ENCODE peak calls at places on chromosomes 2 and 18, in nine cellular contexts. N is fibroblast of mammary gland, G is fibroblast of pulmonary artery, A is A549, T is upper lobe of right lung, O is HFF-Myc, I is astrocyte of the spinal cord, W is left ventricle myocardium inferior, F is right lobe of liver. J is an unnamed sample.

GRCh38 chr2:229654437-229654836 is 59.9 kb downstream of the DNER start:
- DNase-seq in N (no peak), G (no peak), A (no peak), T (no peak), O (no peak), I (no peak), W (no peak), F (no peak), J (no peak)

GRCh38 chr18:25985999-25986398 is 104.4 kb downstream of the SS18 start:
- DNase-seq in N (no peak), G (no peak), A (no peak), T (no peak), O (no peak), I (no peak), W (no peak), F (no peak), J (no peak)

GRCh38 chr2:141906673-141907072 is 224.1 kb downstream of the LRP1B start:
- DNase-seq in N (no peak), G (no peak), A (no peak), T (no peak), O (no peak), I (no peak), W (no peak), F (no peak), J (no peak)

GRCh38 chr2:210660751-210661150 is 104.4 kb downstream of the CPS1 start:
- DNase-seq in N (no peak), G (no peak), A (no peak), T (no peak), O (no peak), I (no peak), W (no peak), F (no peak), J (no peak)

GRCh38 chr2:237085261-237086221 is at the start of gene COPS8:
- DNase-seq in N (peak), G (peak), A (peak), T (peak), O (peak), I (peak), W (peak), F (peak), J (peak)

GRCh38 chr2:12672711-12673315 is 43.9 kb upstream of the TRIB2 start:
- DNase-seq in N (no peak), G (no peak), A (no peak), T (no peak), O (no peak), I (no peak), W (no peak), F (no peak), J (no peak)

GRCh38 chr2:118062048-118062447 is 26.2 kb upstream of the INSIG2 start:
- DNase-seq in N (peak), G (no peak), A (no peak), T (no peak), O (no peak), I (no peak), W (no peak), F (no peak), J (no peak)

GRCh38 chr2:208620487-208620978 is 213.9 kb downstream of the PTH2R start:
- DNase-seq in N (no peak), G (no peak), A (no peak), T (no peak), O (no peak), I (no peak), W (no peak), F (no peak), J (no peak)

GRCh38 chr18:80154293-80154692 is 45.2 kb downstream of the ADNP2 start:
- DNase-seq in N (peak), G (peak), A (peak), T (no peak), O (no peak), I (no peak), W (no peak), F (no peak), J (no peak)

GRCh38 chr18:34549367-34549766 is 160.7 kb upstream of the DTNA start:
- DNase-seq in N (no peak), G (no peak), A (no peak), T (no peak), O (no peak), I (no peak), W (no peak), F (no peak), J (no peak)

GRCh38 chr18:34550156-34550555 is 159.9 kb upstream of the DTNA start:
- DNase-seq in N (no peak), G (no peak), A (no peak), T (no peak), O (no peak), I (no peak), W (no peak), F (no peak), J (no peak)

GRCh38 chr18:34548120-34548972 is 161.8 kb upstream of the DTNA start:
- DNase-seq in N (no peak), G (no peak), A (no peak), T (no peak), O (no peak), I (no peak), W (no peak), F (no peak), J (no peak)

GRCh38 chr18:34550902-34551301 is 159.2 kb upstream of the DTNA start:
- DNase-seq in N (no peak), G (no peak), A (no peak), T (no peak), O (no peak), I (no peak), W (no peak), F (no peak), J (no peak)

DNA sequence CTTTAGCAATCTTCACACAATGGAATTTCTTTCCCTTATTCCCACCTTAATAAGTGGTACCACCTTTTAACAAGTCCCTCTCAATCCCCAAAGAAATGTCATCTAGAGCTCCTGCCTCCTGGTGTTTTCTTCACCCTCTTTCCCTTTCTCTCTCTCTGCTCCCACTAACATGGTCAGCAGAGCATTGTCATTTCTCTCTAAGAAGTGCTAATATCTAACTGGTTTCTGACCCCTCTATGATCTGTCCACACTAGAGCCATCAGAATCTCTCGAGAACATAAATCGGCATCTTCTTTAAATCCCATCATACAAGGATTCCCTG is 161.2 kb upstream of the DTNA start:
- DNase-seq in N (no peak), G (no peak), A (no peak), T (no peak), O (no peak), I (no peak), W (no peak), F (no peak), J (no peak)
- H3K4me3 ChIP-seq in N (no peak), G (no peak), A (no peak), T (no peak), O (no peak), I (no peak), W (no peak), F (no peak), J (no peak)

GRCh38 chr18:11309172-11309571 is 159.8 kb upstream of the PIEZO2 start:
- DNase-seq in N (peak), G (peak), A (no peak), T (no peak), O (no peak), I (no peak), W (no peak), F (no peak), J (no peak)
- TF ChIP-seq CTCF in N (peak), G (peak), A (no peak), T (no peak), O (peak), I (peak), W (no peak), F (peak), J (peak)

GRCh38 chr2:20351555-20352229 is 1.0 kb upstream of the PUM2 start:
- DNase-seq in N (no peak), G (no peak), A (no peak), T (no peak), O (no peak), I (no peak), W (no peak), F (no peak), J (no peak)

GRCh38 chr2:20350753-20351554 is at the start of gene PUM2:
- DNase-seq in N (peak), G (peak), A (peak), T (peak), O (peak), I (peak), W (peak), F (peak), J (peak)

GRCh38 chr2:20353597-20353996 is 3.0 kb upstream of the PUM2 start:
- DNase-seq in N (no peak), G (no peak), A (no peak), T (no peak), O (no peak), I (no peak), W (no peak), F (no peak), J (no peak)

GRCh38 chr2:20350105-20350712 is 435 bp downstream of the PUM2 start:
- DNase-seq in N (no peak), G (no peak), A (peak), T (peak), O (no peak), I (peak), W (peak), F (peak), J (no peak)

DNA sequence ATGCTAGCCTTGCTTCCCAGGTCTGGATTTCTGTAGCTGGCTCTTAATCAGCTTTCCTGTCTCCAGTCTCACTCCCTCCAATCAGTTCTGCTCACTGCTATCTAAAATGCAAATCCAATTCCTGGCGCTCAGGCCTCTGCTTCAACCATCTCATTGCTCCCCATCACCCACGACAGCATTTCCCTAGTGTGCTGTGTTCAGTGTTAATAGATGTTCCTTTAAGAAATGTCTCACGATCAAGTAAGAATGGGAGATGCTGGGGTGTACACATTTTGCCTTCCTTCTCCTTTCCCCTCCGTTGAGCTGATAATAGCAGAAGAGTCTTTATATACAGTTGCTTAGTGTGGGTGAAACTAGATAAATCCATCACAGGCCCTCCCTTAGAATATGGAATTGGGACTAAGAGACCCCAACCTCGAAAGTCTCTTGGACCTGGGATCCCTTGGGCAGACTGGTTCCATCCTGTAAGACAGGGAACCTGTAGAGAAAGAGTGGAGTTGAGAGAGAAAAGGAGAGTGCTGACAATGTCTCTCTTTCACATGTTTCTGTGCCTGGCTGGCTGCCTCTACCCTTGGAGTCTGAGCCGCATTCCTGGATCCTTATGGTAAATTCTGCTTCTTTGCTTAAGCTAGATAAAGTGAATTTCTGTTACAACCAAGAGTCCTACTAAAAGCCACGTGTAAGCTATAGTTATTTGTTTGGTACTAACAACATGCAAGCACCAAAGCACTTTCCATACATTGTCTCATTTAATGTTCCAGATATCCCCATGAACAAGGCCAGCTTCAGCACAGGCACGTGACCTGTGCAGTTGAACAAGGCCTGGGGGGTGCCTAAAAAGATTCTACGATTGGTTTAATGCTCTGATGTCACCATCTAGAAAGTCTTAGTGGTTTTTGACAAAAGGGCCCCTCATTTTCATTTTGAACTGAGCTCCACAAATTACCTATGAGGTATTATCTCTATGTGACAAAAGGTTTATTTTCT is 1.9 kb upstream of the PUM2 start:
- DNase-seq in N (no peak), G (no peak), A (no peak), T (no peak), O (no peak), I (no peak), W (no peak), F (no peak), J (no peak)
- H3K4me3 ChIP-seq in N (no peak), G (no peak), A (no peak), T (no peak), O (no peak), I (no peak), W (no peak), F (no peak), J (no peak)

GRCh38 chr2:98148968-98149697 is 62.2 kb downstream of the VWA3B start:
- DNase-seq in N (peak), G (peak), A (no peak), T (no peak), O (no peak), I (peak), W (no peak), F (no peak), J (peak)
- TF ChIP-seq CTCF in N (no peak), G (no peak), A (no peak), T (no peak), O (no peak), I (no peak), W (no peak), F (no peak), J (no peak)